ENCODE peak calls at places on chromosomes 2 and 18, in four cellular contexts. X is right atrium auricular region, D is NCI-H1092 treated with DMSO at 0.1 percent for 48 hours, I is lung. C is an unnamed sample.

GRCh38 chr18:46625069-46625468 is 32.0 kb downstream of the LOXHD1 start:
- DNase-seq in X (peak), D (no peak), I (peak), C (no peak)

GRCh38 chr18:5944448-5944847 is 49.1 kb upstream of the TMEM200C start:
- DNase-seq in D (no peak), I (no peak), X (no peak), C (no peak)

GRCh38 chr2:219541611-219542180 is 1.9 kb downstream of the CHPF start:
- DNase-seq in D (peak), X (peak), I (peak), C (peak)

GRCh38 chr2:241768850-241769249 is 7.8 kb upstream of the GAL3ST2 start:
- DNase-seq in D (no peak), X (no peak), I (no peak), C (no peak)

GRCh38 chr2:27009716-27010115 is 23.0 kb upstream of the TMEM214 start:
- DNase-seq in I (no peak), X (no peak), D (no peak), C (no peak)

GRCh38 chr2:231926180-231926741 is at the start of gene NPPC:
- DNase-seq in I (no peak), X (no peak), D (peak), C (peak)

GRCh38 chr18:56003651-56004050 is 415.7 kb upstream of the TCF4 start:
- DNase-seq in X (no peak), I (no peak), D (no peak), C (no peak)

GRCh38 chr2:232875256-232876070 is 5.4 kb downstream of the SNORC start:
- DNase-seq in D (peak), X (no peak), I (no peak), C (no peak)

GRCh38 chr2:72859831-72860262 is 27.4 kb upstream of the SPR start:
- DNase-seq in X (no peak), I (peak), D (peak), C (peak)

GRCh38 chr2:174835797-174836255 is 71.6 kb upstream of the CHRNA1 start:
- DNase-seq in I (no peak), D (no peak), X (no peak), C (no peak)

GRCh38 chr2:134739879-134740301 is 21.1 kb upstream of the TMEM163 start:
- DNase-seq in I (no peak), D (no peak), X (no peak), C (no peak)

GRCh38 chr2:46118656-46119338 is 178.4 kb upstream of the EPAS1 start:
- DNase-seq in I (no peak), D (no peak), X (no peak), C (no peak)

GRCh38 chr2:215431778-215432758 is 3.8 kb downstream of the FN1 start:
- DNase-seq in I (no peak), X (no peak), D (no peak), C (no peak)

GRCh38 chr2:236747426-236747825 is 177.8 kb downstream of the ACKR3 start:
- DNase-seq in D (no peak), I (no peak), X (no peak), C (no peak)

GRCh38 chr2:54704688-54705605 is 18.5 kb upstream of the EML6 start:
- DNase-seq in I (no peak), X (no peak), D (peak), C (peak)

GRCh38 chr2:65746919-65747678 is 314.7 kb upstream of the SPRED2 start:
- DNase-seq in I (no peak), D (no peak), X (no peak), C (no peak)

GRCh38 chr2:170878505-170878904 is 50.5 kb upstream of the GORASP2 start:
- DNase-seq in D (no peak), X (no peak), I (no peak), C (no peak)

GRCh38 chr2:19673213-19673791 is 228.5 kb downstream of the TTC32 start:
- DNase-seq in D (no peak), X (no peak), I (no peak), C (no peak)

GRCh38 chr18:36899289-36899688 is 70.4 kb downstream of the KIAA1328 start:
- DNase-seq in D (no peak), I (no peak), X (no peak), C (no peak)

C was measured in NCI-H748 treated with DMSO at 0.1 percent for 48 hours.